ENCODE peak calls at places on chromosomes 13 and 19, in six cellular contexts. One of them, this sample, is unnamed.

GRCh38 chr13:73001971-73002370 is 56.8 kb upstream of the KLF5 start:
- DNase-seq in stimulated activated CD4-positive, alpha-beta T cell treated with anti-CD3 and anti-CD28 coated beads, Interleukin-4, amount 100 ng/mL, for 1 hour: no peak
- DNase-seq in non-pigmented ciliary epithelial cell: no peak
- DNase-seq in T-helper 17 cell: no peak
- DNase-seq in ELR: no peak
- DNase-seq in adrenal gland: no peak
- DNase-seq in this sample: no peak

GRCh38 chr13:45296259-45296658 is 44.7 kb downstream of the TPT1 start:
- DNase-seq in stimulated activated CD4-positive, alpha-beta T cell treated with anti-CD3 and anti-CD28 coated beads, Interleukin-4, amount 100 ng/mL, for 1 hour: no peak
- DNase-seq in non-pigmented ciliary epithelial cell: no peak
- DNase-seq in T-helper 17 cell: no peak
- DNase-seq in ELR: no peak
- DNase-seq in adrenal gland: no peak
- DNase-seq in this sample: no peak

GRCh38 chr19:58513694-58514563 is 2.1 kb upstream of the SLC27A5 start:
- DNase-seq in stimulated activated CD4-positive, alpha-beta T cell treated with anti-CD3 and anti-CD28 coated beads, Interleukin-4, amount 100 ng/mL, for 1 hour: peak
- DNase-seq in non-pigmented ciliary epithelial cell: peak
- DNase-seq in T-helper 17 cell: peak
- DNase-seq in ELR: peak
- DNase-seq in adrenal gland: peak
- DNase-seq in this sample: peak

GRCh38 chr13:24271611-24272451 is 37.5 kb upstream of the C1QTNF9 start:
- DNase-seq in stimulated activated CD4-positive, alpha-beta T cell treated with anti-CD3 and anti-CD28 coated beads, Interleukin-4, amount 100 ng/mL, for 1 hour: peak
- DNase-seq in non-pigmented ciliary epithelial cell: peak
- DNase-seq in T-helper 17 cell: peak
- DNase-seq in ELR: peak
- DNase-seq in adrenal gland: peak
- DNase-seq in this sample: no peak

GRCh38 chr13:102555914-102556553 is 40.8 kb upstream of the TPP2 start:
- DNase-seq in stimulated activated CD4-positive, alpha-beta T cell treated with anti-CD3 and anti-CD28 coated beads, Interleukin-4, amount 100 ng/mL, for 1 hour: no peak
- DNase-seq in non-pigmented ciliary epithelial cell: peak
- DNase-seq in T-helper 17 cell: no peak
- DNase-seq in ELR: peak
- DNase-seq in adrenal gland: no peak
- DNase-seq in this sample: peak

GRCh38 chr13:43804461-43805070 is 17.8 kb upstream of the ENOX1 start:
- DNase-seq in stimulated activated CD4-positive, alpha-beta T cell treated with anti-CD3 and anti-CD28 coated beads, Interleukin-4, amount 100 ng/mL, for 1 hour: no peak
- DNase-seq in non-pigmented ciliary epithelial cell: no peak
- DNase-seq in T-helper 17 cell: no peak
- DNase-seq in ELR: peak
- DNase-seq in adrenal gland: peak
- DNase-seq in this sample: peak

GRCh38 chr13:49643003-49643651 is 14.8 kb downstream of the ARL11 start:
- DNase-seq in stimulated activated CD4-positive, alpha-beta T cell treated with anti-CD3 and anti-CD28 coated beads, Interleukin-4, amount 100 ng/mL, for 1 hour: no peak
- DNase-seq in non-pigmented ciliary epithelial cell: no peak
- DNase-seq in T-helper 17 cell: no peak
- DNase-seq in ELR: no peak
- DNase-seq in adrenal gland: no peak
- DNase-seq in this sample: no peak

GRCh38 chr19:21023901-21024300 is 3.4 kb downstream of the ZNF430 start:
- DNase-seq in stimulated activated CD4-positive, alpha-beta T cell treated with anti-CD3 and anti-CD28 coated beads, Interleukin-4, amount 100 ng/mL, for 1 hour: no peak
- DNase-seq in non-pigmented ciliary epithelial cell: no peak
- DNase-seq in T-helper 17 cell: no peak
- DNase-seq in ELR: peak
- DNase-seq in adrenal gland: no peak
- DNase-seq in this sample: peak

GRCh38 chr19:56084835-56085536 is 36.1 kb downstream of the ZNF787 start:
- DNase-seq in stimulated activated CD4-positive, alpha-beta T cell treated with anti-CD3 and anti-CD28 coated beads, Interleukin-4, amount 100 ng/mL, for 1 hour: no peak
- DNase-seq in non-pigmented ciliary epithelial cell: no peak
- DNase-seq in T-helper 17 cell: no peak
- DNase-seq in ELR: no peak
- DNase-seq in adrenal gland: no peak
- DNase-seq in this sample: no peak

GRCh38 chr19:49911381-49912145 is 14.9 kb upstream of the IL4I1 start:
- DNase-seq in stimulated activated CD4-positive, alpha-beta T cell treated with anti-CD3 and anti-CD28 coated beads, Interleukin-4, amount 100 ng/mL, for 1 hour: peak
- DNase-seq in non-pigmented ciliary epithelial cell: no peak
- DNase-seq in T-helper 17 cell: no peak
- DNase-seq in ELR: no peak
- DNase-seq in adrenal gland: no peak
- DNase-seq in this sample: no peak

GRCh38 chr19:1658446-1659433 is 6.3 kb upstream of the TCF3 start:
- DNase-seq in stimulated activated CD4-positive, alpha-beta T cell treated with anti-CD3 and anti-CD28 coated beads, Interleukin-4, amount 100 ng/mL, for 1 hour: no peak
- DNase-seq in non-pigmented ciliary epithelial cell: no peak
- DNase-seq in T-helper 17 cell: no peak
- DNase-seq in ELR: no peak
- DNase-seq in adrenal gland: no peak
- DNase-seq in this sample: no peak

GRCh38 chr13:22487932-22488331 is 692.8 kb upstream of the SGCG start:
- DNase-seq in stimulated activated CD4-positive, alpha-beta T cell treated with anti-CD3 and anti-CD28 coated beads, Interleukin-4, amount 100 ng/mL, for 1 hour: no peak
- DNase-seq in non-pigmented ciliary epithelial cell: no peak
- DNase-seq in T-helper 17 cell: no peak
- DNase-seq in ELR: no peak
- DNase-seq in adrenal gland: no peak
- DNase-seq in this sample: no peak

GRCh38 chr13:113927661-113928581 is 46.0 kb downstream of the C13orf46 start:
- DNase-seq in stimulated activated CD4-positive, alpha-beta T cell treated with anti-CD3 and anti-CD28 coated beads, Interleukin-4, amount 100 ng/mL, for 1 hour: no peak
- DNase-seq in non-pigmented ciliary epithelial cell: peak
- DNase-seq in T-helper 17 cell: no peak
- DNase-seq in ELR: peak
- DNase-seq in adrenal gland: no peak
- DNase-seq in this sample: no peak

GRCh38 chr13:22176968-22177545 is 506.2 kb downstream of the FGF9 start:
- DNase-seq in stimulated activated CD4-positive, alpha-beta T cell treated with anti-CD3 and anti-CD28 coated beads, Interleukin-4, amount 100 ng/mL, for 1 hour: no peak
- DNase-seq in non-pigmented ciliary epithelial cell: no peak
- DNase-seq in T-helper 17 cell: no peak
- DNase-seq in ELR: no peak
- DNase-seq in adrenal gland: peak
- DNase-seq in this sample: no peak

GRCh38 chr13:111967572-111968201 is 99.3 kb upstream of the SOX1 start:
- DNase-seq in stimulated activated CD4-positive, alpha-beta T cell treated with anti-CD3 and anti-CD28 coated beads, Interleukin-4, amount 100 ng/mL, for 1 hour: no peak
- DNase-seq in non-pigmented ciliary epithelial cell: no peak
- DNase-seq in T-helper 17 cell: no peak
- DNase-seq in ELR: no peak
- DNase-seq in adrenal gland: no peak
- DNase-seq in this sample: no peak

GRCh38 chr19:38556521-38557174 is 61.1 kb downstream of the MAP4K1 start:
- DNase-seq in stimulated activated CD4-positive, alpha-beta T cell treated with anti-CD3 and anti-CD28 coated beads, Interleukin-4, amount 100 ng/mL, for 1 hour: no peak
- DNase-seq in non-pigmented ciliary epithelial cell: no peak
- DNase-seq in T-helper 17 cell: no peak
- DNase-seq in ELR: peak
- DNase-seq in adrenal gland: no peak
- DNase-seq in this sample: no peak

GRCh38 chr13:51721485-51721884 is 82.5 kb downstream of the DHRS12 start:
- DNase-seq in stimulated activated CD4-positive, alpha-beta T cell treated with anti-CD3 and anti-CD28 coated beads, Interleukin-4, amount 100 ng/mL, for 1 hour: no peak
- DNase-seq in non-pigmented ciliary epithelial cell: no peak
- DNase-seq in T-helper 17 cell: no peak
- DNase-seq in ELR: no peak
- DNase-seq in adrenal gland: peak
- DNase-seq in this sample: no peak

GRCh38 chr19:29014857-29015436 is 198.0 kb downstream of the UQCRFS1 start:
- DNase-seq in stimulated activated CD4-positive, alpha-beta T cell treated with anti-CD3 and anti-CD28 coated beads, Interleukin-4, amount 100 ng/mL, for 1 hour: no peak
- DNase-seq in non-pigmented ciliary epithelial cell: no peak
- DNase-seq in T-helper 17 cell: no peak
- DNase-seq in ELR: peak
- DNase-seq in adrenal gland: no peak
- DNase-seq in this sample: no peak

GRCh38 chr13:95275322-95276118 is 25.7 kb downstream of the ABCC4 start:
- DNase-seq in stimulated activated CD4-positive, alpha-beta T cell treated with anti-CD3 and anti-CD28 coated beads, Interleukin-4, amount 100 ng/mL, for 1 hour: no peak
- DNase-seq in non-pigmented ciliary epithelial cell: no peak
- DNase-seq in T-helper 17 cell: no peak
- DNase-seq in ELR: no peak
- DNase-seq in adrenal gland: no peak
- DNase-seq in this sample: peak

GRCh38 chr19:45215391-45216191 is 29.6 kb downstream of the EXOC3L2 start:
- DNase-seq in stimulated activated CD4-positive, alpha-beta T cell treated with anti-CD3 and anti-CD28 coated beads, Interleukin-4, amount 100 ng/mL, for 1 hour: no peak
- DNase-seq in non-pigmented ciliary epithelial cell: no peak
- DNase-seq in T-helper 17 cell: no peak
- DNase-seq in ELR: no peak
- DNase-seq in adrenal gland: peak
- DNase-seq in this sample: peak

GRCh38 chr13:24275041-24275440 is 34.3 kb upstream of the C1QTNF9 start:
- DNase-seq in stimulated activated CD4-positive, alpha-beta T cell treated with anti-CD3 and anti-CD28 coated beads, Interleukin-4, amount 100 ng/mL, for 1 hour: no peak
- DNase-seq in non-pigmented ciliary epithelial cell: no peak
- DNase-seq in T-helper 17 cell: no peak
- DNase-seq in ELR: no peak
- DNase-seq in adrenal gland: no peak
- DNase-seq in this sample: no peak

GRCh38 chr19:28961772-28962500 is 251.0 kb downstream of the UQCRFS1 start:
- DNase-seq in stimulated activated CD4-positive, alpha-beta T cell treated with anti-CD3 and anti-CD28 coated beads, Interleukin-4, amount 100 ng/mL, for 1 hour: no peak
- DNase-seq in non-pigmented ciliary epithelial cell: peak
- DNase-seq in T-helper 17 cell: no peak
- DNase-seq in ELR: peak
- DNase-seq in adrenal gland: no peak
- DNase-seq in this sample: no peak

GRCh38 chr13:40149611-40150283 is 494.3 kb downstream of the COG6 start:
- DNase-seq in stimulated activated CD4-positive, alpha-beta T cell treated with anti-CD3 and anti-CD28 coated beads, Interleukin-4, amount 100 ng/mL, for 1 hour: no peak
- DNase-seq in non-pigmented ciliary epithelial cell: peak
- DNase-seq in T-helper 17 cell: no peak
- DNase-seq in ELR: peak
- DNase-seq in adrenal gland: peak
- DNase-seq in this sample: peak

GRCh38 chr19:41421973-41422372 is 5.2 kb downstream of the B3GNT8 start:
- DNase-seq in stimulated activated CD4-positive, alpha-beta T cell treated with anti-CD3 and anti-CD28 coated beads, Interleukin-4, amount 100 ng/mL, for 1 hour: no peak
- DNase-seq in non-pigmented ciliary epithelial cell: no peak
- DNase-seq in T-helper 17 cell: no peak
- DNase-seq in ELR: no peak
- DNase-seq in adrenal gland: no peak
- DNase-seq in this sample: no peak

GRCh38 chr19:16886305-16886880 is 2.4 kb upstream of the F2RL3 start:
- DNase-seq in stimulated activated CD4-positive, alpha-beta T cell treated with anti-CD3 and anti-CD28 coated beads, Interleukin-4, amount 100 ng/mL, for 1 hour: no peak
- DNase-seq in non-pigmented ciliary epithelial cell: no peak
- DNase-seq in T-helper 17 cell: no peak
- DNase-seq in ELR: peak
- DNase-seq in adrenal gland: peak
- DNase-seq in this sample: peak

GRCh38 chr19:56491399-56491798 is 14.3 kb upstream of the ZNF667 start:
- DNase-seq in stimulated activated CD4-positive, alpha-beta T cell treated with anti-CD3 and anti-CD28 coated beads, Interleukin-4, amount 100 ng/mL, for 1 hour: no peak
- DNase-seq in non-pigmented ciliary epithelial cell: no peak
- DNase-seq in T-helper 17 cell: no peak
- DNase-seq in ELR: no peak
- DNase-seq in adrenal gland: no peak
- DNase-seq in this sample: no peak

GRCh38 chr19:35211545-35212230 is 16.9 kb downstream of the FAM187B start:
- DNase-seq in stimulated activated CD4-positive, alpha-beta T cell treated with anti-CD3 and anti-CD28 coated beads, Interleukin-4, amount 100 ng/mL, for 1 hour: peak
- DNase-seq in non-pigmented ciliary epithelial cell: no peak
- DNase-seq in T-helper 17 cell: peak
- DNase-seq in ELR: no peak
- DNase-seq in adrenal gland: peak
- DNase-seq in this sample: no peak

GRCh38 chr19:8697671-8698432 is 743 bp downstream of the ACTL9 start:
- DNase-seq in stimulated activated CD4-positive, alpha-beta T cell treated with anti-CD3 and anti-CD28 coated beads, Interleukin-4, amount 100 ng/mL, for 1 hour: peak
- DNase-seq in non-pigmented ciliary epithelial cell: no peak
- DNase-seq in T-helper 17 cell: no peak
- DNase-seq in ELR: no peak
- DNase-seq in adrenal gland: no peak
- DNase-seq in this sample: no peak

GRCh38 chr19:23222998-23223652 is 27.1 kb downstream of the ZNF724 start:
- DNase-seq in stimulated activated CD4-positive, alpha-beta T cell treated with anti-CD3 and anti-CD28 coated beads, Interleukin-4, amount 100 ng/mL, for 1 hour: no peak
- DNase-seq in non-pigmented ciliary epithelial cell: no peak
- DNase-seq in T-helper 17 cell: no peak
- DNase-seq in ELR: peak
- DNase-seq in adrenal gland: no peak
- DNase-seq in this sample: peak

GRCh38 chr19:40600086-40600917 is 867 bp upstream of the LTBP4 start:
- DNase-seq in stimulated activated CD4-positive, alpha-beta T cell treated with anti-CD3 and anti-CD28 coated beads, Interleukin-4, amount 100 ng/mL, for 1 hour: no peak
- DNase-seq in non-pigmented ciliary epithelial cell: no peak
- DNase-seq in T-helper 17 cell: no peak
- DNase-seq in ELR: no peak
- DNase-seq in adrenal gland: no peak
- DNase-seq in this sample: no peak

GRCh38 chr13:32284927-32285632 is 30.1 kb downstream of the ZAR1L start:
- DNase-seq in stimulated activated CD4-positive, alpha-beta T cell treated with anti-CD3 and anti-CD28 coated beads, Interleukin-4, amount 100 ng/mL, for 1 hour: no peak
- DNase-seq in non-pigmented ciliary epithelial cell: peak
- DNase-seq in T-helper 17 cell: no peak
- DNase-seq in ELR: peak
- DNase-seq in adrenal gland: peak
- DNase-seq in this sample: peak

GRCh38 chr19:40235238-40236025 is 8.9 kb upstream of the CCNP start:
- DNase-seq in stimulated activated CD4-positive, alpha-beta T cell treated with anti-CD3 and anti-CD28 coated beads, Interleukin-4, amount 100 ng/mL, for 1 hour: no peak
- DNase-seq in non-pigmented ciliary epithelial cell: no peak
- DNase-seq in T-helper 17 cell: no peak
- DNase-seq in ELR: no peak
- DNase-seq in adrenal gland: no peak
- DNase-seq in this sample: no peak

GRCh38 chr13:31765441-31765840 is 26.1 kb downstream of the RXFP2 start:
- DNase-seq in stimulated activated CD4-positive, alpha-beta T cell treated with anti-CD3 and anti-CD28 coated beads, Interleukin-4, amount 100 ng/mL, for 1 hour: no peak
- DNase-seq in non-pigmented ciliary epithelial cell: no peak
- DNase-seq in T-helper 17 cell: no peak
- DNase-seq in ELR: peak
- DNase-seq in adrenal gland: no peak
- DNase-seq in this sample: no peak

GRCh38 chr19:33502991-33503790 is 18.4 kb downstream of the PEPD start:
- DNase-seq in stimulated activated CD4-positive, alpha-beta T cell treated with anti-CD3 and anti-CD28 coated beads, Interleukin-4, amount 100 ng/mL, for 1 hour: no peak
- DNase-seq in non-pigmented ciliary epithelial cell: no peak
- DNase-seq in T-helper 17 cell: no peak
- DNase-seq in ELR: no peak
- DNase-seq in adrenal gland: no peak
- DNase-seq in this sample: no peak

This sample was measured in PC-3.